ENCODE peak calls at places on chromosome X, in four cellular contexts. One of them, this sample, is unnamed.

GRCh38 chrX:43868791-43869190 is 13.5 kb downstream of the MAOB start:
- DNase-seq in GM12878: no peak
- DNase-seq in cardiac fibroblast: no peak
- DNase-seq in CD8-positive, alpha-beta T cell: no peak
- DNase-seq in this sample: no peak

GRCh38 chrX:20388594-20388993 is 121.9 kb upstream of the RPS6KA3 start:
- DNase-seq in GM12878: no peak
- DNase-seq in cardiac fibroblast: no peak
- DNase-seq in CD8-positive, alpha-beta T cell: no peak
- DNase-seq in this sample: no peak

GRCh38 chrX:53211391-53211978 is 13.5 kb downstream of the KDM5C start:
- DNase-seq in GM12878: no peak
- DNase-seq in cardiac fibroblast: peak
- DNase-seq in CD8-positive, alpha-beta T cell: no peak
- DNase-seq in this sample: no peak

GRCh38 chrX:43005561-43005960 is 227.6 kb upstream of the PPP1R2C start:
- DNase-seq in GM12878: no peak
- DNase-seq in cardiac fibroblast: no peak
- DNase-seq in CD8-positive, alpha-beta T cell: no peak
- DNase-seq in this sample: no peak

GRCh38 chrX:12446342-12447075 is 308.2 kb downstream of the FRMPD4 start:
- DNase-seq in GM12878: no peak
- DNase-seq in cardiac fibroblast: peak
- DNase-seq in CD8-positive, alpha-beta T cell: no peak
- DNase-seq in this sample: no peak

GRCh38 chrX:55778322-55778721 is 60.8 kb downstream of the RRAGB start:
- DNase-seq in GM12878: no peak
- DNase-seq in cardiac fibroblast: no peak
- DNase-seq in CD8-positive, alpha-beta T cell: no peak
- DNase-seq in this sample: no peak

GRCh38 chrX:150649096-150649870 is 43.9 kb upstream of the MTMR1 start:
- DNase-seq in GM12878: no peak
- DNase-seq in cardiac fibroblast: peak
- DNase-seq in CD8-positive, alpha-beta T cell: no peak
- DNase-seq in this sample: no peak

GRCh38 chrX:133681897-133682296 is 266.6 kb upstream of the GPC4 start:
- DNase-seq in GM12878: no peak
- DNase-seq in cardiac fibroblast: no peak
- DNase-seq in CD8-positive, alpha-beta T cell: no peak
- DNase-seq in this sample: no peak